ENCODE peak calls at places on chromosomes 5 and 9, in ten cellular contexts. Q, N, V, B, O, W, Z, Y, S and G are unnamed samples.

GRCh38 chr5:151240891-151241290 is 12.1 kb upstream of the GM2A start:
- DNase-seq in Q (no peak), N (no peak), V (no peak), B (no peak), O (no peak), W (no peak), Z (no peak), Y (no peak), S (no peak), G (no peak)

GRCh38 chr9:72924116-72924790 is 28.6 kb downstream of the ALDH1A1 start:
- DNase-seq in Q (no peak), N (no peak), V (no peak), B (no peak), O (no peak), W (no peak), Z (no peak), Y (no peak), S (no peak), G (no peak)

GRCh38 chr9:100756217-100756616 is 178.3 kb downstream of the CAVIN4 start:
- DNase-seq in Q (peak; percentile 69), N (no peak), V (no peak), B (no peak), O (no peak), W (no peak), Z (no peak), Y (no peak), S (no peak), G (no peak)

GRCh38 chr5:173753307-173754168 is 134.6 kb upstream of the CPEB4 start:
- DNase-seq in Q (no peak), N (no peak), V (no peak), B (no peak), O (no peak), W (no peak), Z (peak; percentile 90), Y (no peak), S (no peak), G (peak; percentile 76)

GRCh38 chr9:133334161-133334560 is 1.8 kb downstream of the SURF6 start:
- DNase-seq in Q (no peak), N (no peak), V (no peak), B (peak; percentile 53), O (no peak), W (no peak), Z (no peak), Y (no peak), S (no peak), G (no peak)

GRCh38 chr9:31103836-31104235 is 1280.6 kb upstream of the ACO1 start:
- DNase-seq in Q (no peak), N (no peak), V (no peak), B (no peak), O (no peak), W (no peak), Z (no peak), Y (no peak), S (no peak), G (no peak)

GRCh38 chr9:93126151-93126781 is 7.8 kb downstream of the NINJ1 start:
- DNase-seq in Q (no peak), N (no peak), V (no peak), B (peak; percentile 67), O (no peak), W (no peak), Z (no peak), Y (peak; percentile 26), S (no peak), G (no peak)

GRCh38 chr9:114224247-114224610 is 68.9 kb downstream of the COL27A1 start:
- DNase-seq in Q (no peak), N (no peak), V (no peak), B (no peak), O (no peak), W (no peak), Z (no peak), Y (no peak), S (no peak), G (no peak)

GRCh38 chr9:83920469-83920941 is 727 bp downstream of the KIF27 start:
- DNase-seq in Q (peak; percentile 76), N (no peak), V (no peak), B (peak; percentile 74), O (no peak), W (no peak), Z (no peak), Y (no peak), S (no peak), G (no peak)

GRCh38 chr9:127291379-127291778 is 26.8 kb downstream of the GARNL3 start:
- DNase-seq in Q (no peak), N (no peak), V (no peak), B (no peak), O (no peak), W (no peak), Z (no peak), Y (no peak), S (no peak), G (no peak)

GRCh38 chr9:128370367-128370751 is 815 bp upstream of the URM1 start:
- DNase-seq in Q (no peak), N (no peak), V (no peak), B (no peak), O (no peak), W (no peak), Z (no peak), Y (no peak), S (no peak), G (no peak)

GRCh38 chr5:6717687-6718086 is 4.5 kb downstream of the TENT4A start:
- DNase-seq in Q (no peak), N (no peak), V (no peak), B (no peak), O (no peak), W (no peak), Z (no peak), Y (no peak), S (no peak), G (no peak)

GRCh38 chr9:111803924-111804323 is 9.2 kb upstream of the SHOC1 start:
- DNase-seq in Q (no peak), N (no peak), V (no peak), B (no peak), O (no peak), W (no peak), Z (no peak), Y (no peak), S (no peak), G (no peak)

GRCh38 chr5:133245191-133246052 is 193.6 kb downstream of the HSPA4 start:
- DNase-seq in Q (peak; percentile 82), N (no peak), V (no peak), B (no peak), O (no peak), W (no peak), Z (no peak), Y (no peak), S (no peak), G (no peak)

GRCh38 chr9:27497883-27498553 is 26.1 kb upstream of the IFNK start:
- DNase-seq in Q (no peak), N (no peak), V (no peak), B (no peak), O (no peak), W (no peak), Z (no peak), Y (no peak), S (no peak), G (peak; percentile 28)

GRCh38 chr9:121778252-121779225 is 127.1 kb downstream of the DAB2IP start:
- DNase-seq in Q (no peak), N (no peak), V (no peak), B (no peak), O (no peak), W (no peak), Z (no peak), Y (no peak), S (no peak), G (no peak)

GRCh38 chr9:626591-626990 is 214.9 kb upstream of the DMRT1 start:
- DNase-seq in Q (no peak), N (no peak), V (no peak), B (no peak), O (no peak), W (no peak), Z (no peak), Y (no peak), S (no peak), G (no peak)

GRCh38 chr5:107430077-107430625 is 240.6 kb downstream of the EFNA5 start:
- DNase-seq in Q (no peak), N (no peak), V (no peak), B (no peak), O (no peak), W (no peak), Z (no peak), Y (no peak), S (no peak), G (no peak)

GRCh38 chr5:127385936-127386335 is 95.3 kb downstream of the MEGF10 start:
- DNase-seq in Q (no peak), N (no peak), V (no peak), B (no peak), O (no peak), W (no peak), Z (no peak), Y (no peak), S (no peak), G (no peak)

GRCh38 chr9:96031366-96031824 is 155.9 kb downstream of the ERCC6L2 start:
- DNase-seq in Q (peak; percentile 69), N (no peak), V (no peak), B (no peak), O (no peak), W (no peak), Z (no peak), Y (no peak), S (no peak), G (no peak)

GRCh38 chr5:96259211-96259772 is 173.8 kb downstream of the PCSK1 start:
- DNase-seq in Q (no peak), N (no peak), V (no peak), B (no peak), O (peak; percentile 26), W (no peak), Z (no peak), Y (no peak), S (no peak), G (no peak)

GRCh38 chr5:92017786-92018185 is 634.7 kb upstream of the ARRDC3 start:
- DNase-seq in Q (no peak), N (no peak), V (no peak), B (no peak), O (no peak), W (no peak), Z (no peak), Y (no peak), S (no peak), G (no peak)

GRCh38 chr9:97934321-97935115 is 3.5 kb downstream of the HEMGN start:
- DNase-seq in Q (peak; percentile 72), N (no peak), V (no peak), B (no peak), O (peak; percentile 23), W (no peak), Z (peak; percentile 12), Y (no peak), S (no peak), G (no peak)

GRCh38 chr5:149053027-149053705 is 9.7 kb downstream of the SH3TC2 start:
- DNase-seq in Q (no peak), N (no peak), V (no peak), B (no peak), O (no peak), W (no peak), Z (no peak), Y (no peak), S (no peak), G (no peak)

GRCh38 chr9:61673247-61673646 is 483.4 kb downstream of the SPATA31A7 start:
- DNase-seq in Q (no peak), N (no peak), V (no peak), B (peak; percentile 35), O (no peak), W (no peak), Z (no peak), Y (no peak), S (no peak), G (no peak)

GRCh38 chr5:69364850-69365249 is 4.5 kb downstream of the AK6 start:
- DNase-seq in Q (no peak), N (no peak), V (no peak), B (no peak), O (no peak), W (no peak), Z (no peak), Y (no peak), S (no peak), G (no peak)

GRCh38 chr9:12933957-12934356 is 159.1 kb downstream of the LURAP1L start:
- DNase-seq in Q (no peak), N (no peak), V (no peak), B (no peak), O (no peak), W (no peak), Z (no peak), Y (no peak), S (no peak), G (no peak)

GRCh38 chr5:5141625-5142527 is 1.7 kb downstream of the ADAMTS16 start:
- DNase-seq in Q (peak; percentile 20), N (peak; percentile 29), V (peak; percentile 27), B (peak; percentile 65), O (no peak), W (peak; percentile 29), Z (peak; percentile 10), Y (peak; percentile 6), S (peak; percentile 32), G (peak; percentile 68)